ENCODE peak calls at places on chromosomes 2 and 18, in four cellular contexts. P is M059J, C is NT2/D1, Q is heart left ventricle. H is an unnamed sample.

GRCh38 chr2:31244101-31244500 is 10.1 kb downstream of the EHD3 start:
- DNase-seq in Q (no peak), P (no peak), C (no peak), H (no peak)

GRCh38 chr18:30860741-30861140 is 181.8 kb downstream of the DSC3 start:
- DNase-seq in P (no peak), Q (no peak), C (no peak), H (no peak)

GRCh38 chr2:65081232-65081685 is 25.0 kb downstream of the CEP68 start:
- DNase-seq in P (no peak), C (no peak), Q (no peak), H (no peak)

GRCh38 chr18:59139291-59139614 is 431 bp upstream of the SEC11C start:
- DNase-seq in P (peak), Q (peak), C (peak), H (peak)

GRCh38 chr2:85049236-85049635 is 78.3 kb downstream of the KCMF1 start:
- DNase-seq in P (no peak), Q (no peak), C (no peak), H (no peak)

GRCh38 chr2:239677455-239678185 is 276.8 kb upstream of the HDAC4 start:
- DNase-seq in Q (peak), P (no peak), C (no peak), H (no peak)

GRCh38 chr2:27705851-27706622 is 42.3 kb downstream of the SLC4A1AP start:
- DNase-seq in C (no peak), P (peak), Q (no peak), H (peak)

GRCh38 chr2:151043484-151043883 is 218.2 kb downstream of the RBM43 start:
- DNase-seq in Q (no peak), P (peak), C (no peak), H (no peak)

H was measured in SK-MEL-5.